ENCODE peak calls at places on chromosomes 5 and 9, in ten cellular contexts. M is mesendoderm; E is left ventricle myocardium superior; N is stimulated activated CD4-positive, alpha-beta T cell treated with anti-CD3 and anti-CD28 coated beads, Interleukin-1b, Interleukin-23, amount 100 ng/mL, for 1 hour; V is lower lobe of right lung; K is HFFc6; H is endothelial cell; I is omental fat pad; X is breast epithelium; G is CD8-positive, alpha-beta memory T cell. O is an unnamed sample.

GRCh38 chr9:14345586-14346237 is 31.8 kb upstream of the NFIB start:
- DNase-seq in M (no peak), E (peak), N (no peak), V (no peak), K (no peak), H (peak), I (no peak), X (no peak), G (no peak), O (peak)

GRCh38 chr5:113263545-113263944 is 171.2 kb downstream of the TSSK1B start:
- DNase-seq in M (no peak), E (no peak), N (no peak), V (no peak), K (no peak), H (no peak), I (no peak), X (no peak), G (no peak), O (no peak)

GRCh38 chr9:131667576-131667975 is 72.3 kb downstream of the RAPGEF1 start:
- DNase-seq in M (no peak), E (no peak), N (no peak), V (peak), K (no peak), H (no peak), I (no peak), X (no peak), G (no peak), O (no peak)

GRCh38 chr5:146993876-146994530 is 115.4 kb upstream of the PPP2R2B start:
- DNase-seq in M (no peak), E (no peak), N (no peak), V (no peak), K (no peak), H (no peak), I (no peak), X (no peak), G (no peak), O (no peak)

GRCh38 chr9:35487066-35487465 is 2.8 kb upstream of the RUSC2 start:
- DNase-seq in M (no peak), E (no peak), N (no peak), V (no peak), K (no peak), H (no peak), I (no peak), X (no peak), G (no peak), O (no peak)

GRCh38 chr9:127763918-127764384 is 14.5 kb downstream of the SH2D3C start:
- DNase-seq in M (peak), E (peak), N (no peak), V (peak), K (no peak), H (peak), I (no peak), X (no peak), G (no peak), O (peak)

GRCh38 chr9:36991516-36992134 is 42.4 kb downstream of the PAX5 start:
- DNase-seq in M (peak), E (no peak), N (no peak), V (no peak), K (no peak), H (peak), I (no peak), X (no peak), G (no peak), O (peak)

GRCh38 chr9:125985998-125986655 is 239.0 kb downstream of the PBX3 start:
- DNase-seq in M (no peak), E (no peak), N (no peak), V (no peak), K (no peak), H (no peak), I (no peak), X (no peak), G (no peak), O (no peak)

GRCh38 chr5:145805819-145806218 is 29.3 kb downstream of the PRELID2 start:
- DNase-seq in M (no peak), E (no peak), N (no peak), V (no peak), K (no peak), H (no peak), I (no peak), X (no peak), G (no peak), O (no peak)

GRCh38 chr5:111227805-111228204 is 3.6 kb downstream of the CAMK4 start:
- DNase-seq in M (peak), E (no peak), N (no peak), V (no peak), K (no peak), H (peak), I (no peak), X (no peak), G (no peak), O (no peak)

GRCh38 chr9:68730570-68731227 is 25.7 kb downstream of the PIP5K1B start:
- DNase-seq in M (no peak), E (no peak), N (no peak), V (no peak), K (no peak), H (no peak), I (no peak), X (no peak), G (no peak), O (no peak)

GRCh38 chr5:132641241-132641723 is 16.7 kb upstream of the IL13 start:
- DNase-seq in M (no peak), E (no peak), N (no peak), V (no peak), K (no peak), H (no peak), I (no peak), X (no peak), G (no peak), O (no peak)

GRCh38 chr5:1444361-1445189 is 665 bp downstream of the SLC6A3 start:
- DNase-seq in M (no peak), E (no peak), N (no peak), V (no peak), K (no peak), H (no peak), I (no peak), X (no peak), G (no peak), O (peak)

GRCh38 chr5:60613826-60614225 is 86.1 kb downstream of the DEPDC1B start:
- DNase-seq in M (no peak), E (no peak), N (no peak), V (no peak), K (no peak), H (no peak), I (no peak), X (no peak), G (no peak), O (no peak)

GRCh38 chr5:139394123-139394653 is 716 bp downstream of the PROB1 start:
- DNase-seq in M (peak), E (peak), N (no peak), V (no peak), K (no peak), H (peak), I (no peak), X (no peak), G (peak), O (peak)

GRCh38 chr5:79133121-79133656 is 21.6 kb downstream of the BHMT start:
- DNase-seq in M (peak), E (no peak), N (no peak), V (no peak), K (peak), H (no peak), I (no peak), X (no peak), G (peak), O (peak)

GRCh38 chr9:99023831-99024230 is 80.1 kb downstream of the COL15A1 start:
- DNase-seq in M (no peak), E (peak), N (no peak), V (no peak), K (no peak), H (no peak), I (no peak), X (no peak), G (no peak), O (no peak)

GRCh38 chr9:35367451-35367850 is 122.5 kb upstream of the RUSC2 start:
- DNase-seq in M (peak), E (no peak), N (no peak), V (no peak), K (peak), H (no peak), I (no peak), X (no peak), G (no peak), O (no peak)

GRCh38 chr5:89425062-89425461 is 542.1 kb upstream of the MEF2C start:
- DNase-seq in M (no peak), E (no peak), N (no peak), V (no peak), K (no peak), H (no peak), I (no peak), X (no peak), G (no peak), O (no peak)

GRCh38 chr9:4177970-4178758 is 121.7 kb downstream of the GLIS3 start:
- DNase-seq in M (no peak), E (no peak), N (no peak), V (no peak), K (no peak), H (no peak), I (no peak), X (no peak), G (no peak), O (no peak)

GRCh38 chr9:93560991-93561390 is 15.4 kb upstream of the PHF2 start:
- DNase-seq in M (no peak), E (no peak), N (no peak), V (no peak), K (no peak), H (no peak), I (no peak), X (no peak), G (no peak), O (no peak)

GRCh38 chr5:2690293-2690692 is 61.2 kb downstream of the IRX2 start:
- DNase-seq in M (no peak), E (no peak), N (no peak), V (no peak), K (no peak), H (no peak), I (no peak), X (no peak), G (no peak), O (no peak)

GRCh38 chr5:129770034-129770433 is 22.1 kb downstream of the MINAR2 start:
- DNase-seq in M (no peak), E (no peak), N (no peak), V (no peak), K (no peak), H (no peak), I (no peak), X (no peak), G (no peak), O (no peak)

GRCh38 chr9:127018935-127019334 is 103.5 kb downstream of the ANGPTL2 start:
- DNase-seq in M (no peak), E (no peak), N (no peak), V (no peak), K (no peak), H (no peak), I (no peak), X (no peak), G (no peak), O (no peak)

GRCh38 chr5:163379298-163380155 is 57.9 kb upstream of the CCNG1 start:
- DNase-seq in M (peak), E (no peak), N (no peak), V (no peak), K (peak), H (no peak), I (no peak), X (no peak), G (no peak), O (no peak)

GRCh38 chr5:39370555-39371366 is 6.5 kb upstream of the C9 start:
- DNase-seq in M (no peak), E (no peak), N (no peak), V (no peak), K (no peak), H (no peak), I (no peak), X (no peak), G (no peak), O (no peak)

GRCh38 chr5:142466195-142466951 is 141.6 kb upstream of the SPRY4 start:
- DNase-seq in M (no peak), E (no peak), N (no peak), V (no peak), K (peak), H (no peak), I (no peak), X (no peak), G (no peak), O (no peak)

GRCh38 chr5:135133698-135134515 is 99.9 kb upstream of the PITX1 start:
- DNase-seq in M (peak), E (no peak), N (no peak), V (no peak), K (no peak), H (no peak), I (no peak), X (no peak), G (no peak), O (no peak)

GRCh38 chr5:104815212-104815611 is 1252.6 kb upstream of the NUDT12 start:
- DNase-seq in M (no peak), E (no peak), N (no peak), V (no peak), K (no peak), H (no peak), I (no peak), X (no peak), G (no peak), O (peak)

GRCh38 chr9:115395511-115396021 is 277.6 kb upstream of the TNC start:
- DNase-seq in M (peak), E (no peak), N (no peak), V (no peak), K (no peak), H (no peak), I (no peak), X (no peak), G (no peak), O (no peak)

GRCh38 chr9:18480649-18481048 is 6.7 kb downstream of the ADAMTSL1 start:
- DNase-seq in M (no peak), E (no peak), N (no peak), V (no peak), K (peak), H (no peak), I (no peak), X (no peak), G (no peak), O (no peak)

GRCh38 chr5:116652196-116652729 is 77.6 kb upstream of the SEMA6A start:
- DNase-seq in M (peak), E (peak), N (no peak), V (no peak), K (no peak), H (no peak), I (peak), X (peak), G (no peak), O (peak)

GRCh38 chr9:77128125-77128789 is 49.1 kb upstream of the VPS13A start:
- DNase-seq in M (peak), E (no peak), N (no peak), V (no peak), K (no peak), H (no peak), I (no peak), X (no peak), G (no peak), O (peak)

GRCh38 chr5:107661038-107661649 is 9.6 kb downstream of the EFNA5 start:
- DNase-seq in M (no peak), E (no peak), N (no peak), V (no peak), K (no peak), H (no peak), I (no peak), X (no peak), G (no peak), O (peak)

GRCh38 chr9:16803648-16804047 is 66.8 kb downstream of the BNC2 start:
- DNase-seq in M (no peak), E (no peak), N (no peak), V (no peak), K (no peak), H (no peak), I (no peak), X (no peak), G (no peak), O (no peak)